ENCODE peak calls at places on chromosomes 12 and 14, in seven cellular contexts. L, U, S, Z, Q, W and F are unnamed samples.
A peak's percentile ranks its signal among the peaks of the same experiment; 100 is the strongest.

GRCh38 chr14:50821471-50822464 is 9.2 kb downstream of the NIN start:
- DNase-seq in W (no peak), Q (no peak), L (no peak), Z (peak; percentile 27), U (peak; percentile 26), S (peak; percentile 36), F (no peak)

GRCh38 chr12:30269491-30269890 is 426.2 kb downstream of the IPO8 start:
- DNase-seq in L (no peak), Q (no peak), Z (no peak), W (peak; percentile 23), S (no peak), U (no peak), F (no peak)

GRCh38 chr12:132185698-132186097 is 41.4 kb downstream of the NOC4L start:
- DNase-seq in Q (no peak), W (no peak), L (no peak), U (no peak), Z (no peak), S (no peak), F (no peak)

GRCh38 chr14:104184911-104185499 is 46.6 kb downstream of the KIF26A start:
- DNase-seq in Z (no peak), S (peak; percentile 71), U (no peak), W (no peak), L (no peak), Q (no peak), F (no peak)

GRCh38 chr12:76697849-76698248 is 66.1 kb upstream of the ZDHHC17 start:
- DNase-seq in U (no peak), Q (no peak), Z (no peak), L (no peak), S (no peak), W (no peak), F (no peak)

GRCh38 chr12:26789731-26790644 is 43.0 kb downstream of the ITPR2 start:
- DNase-seq in L (no peak), U (no peak), S (no peak), Z (no peak), W (peak; percentile 83), Q (peak; percentile 90), F (no peak)

GRCh38 chr14:101224356-101225115 is 321.0 kb upstream of the RTL1 start:
- DNase-seq in Q (no peak), U (no peak), S (no peak), Z (no peak), W (no peak), L (no peak), F (no peak)

GRCh38 chr14:80638620-80639215 is 302.8 kb downstream of the CEP128 start:
- DNase-seq in Q (peak; percentile 87), L (no peak), S (no peak), U (no peak), W (peak; percentile 87), Z (no peak), F (no peak)

GRCh38 chr14:77542349-77543239 is 44.0 kb upstream of the ISM2 start:
- DNase-seq in Q (peak; percentile 35), S (no peak), L (no peak), W (peak; percentile 44), Z (no peak), U (no peak), F (no peak)

GRCh38 chr12:97235102-97235501 is 227.5 kb upstream of the RMST start:
- DNase-seq in S (no peak), Q (no peak), W (no peak), L (no peak), Z (no peak), U (no peak), F (peak; percentile 72)